ENCODE peak calls at places on chromosomes 3 and 15, in ten cellular contexts. One of them, this sample, is unnamed.

GRCh38 chr3:10187944-10188343 is 23.2 kb downstream of the IRAK2 start:
- DNase-seq in PC-3: no peak
- DNase-seq in breast epithelium: no peak
- DNase-seq in adrenal gland: no peak
- DNase-seq in H9: no peak
- DNase-seq in CD8-positive, alpha-beta T cell: no peak
- DNase-seq in iPS DF 6.9: no peak
- DNase-seq in A673: no peak
- DNase-seq in AG04450: no peak
- DNase-seq in GM23248: no peak
- DNase-seq in this sample: no peak

GRCh38 chr3:142705256-142705655 is 18.6 kb upstream of the TRPC1 start:
- DNase-seq in breast epithelium: no peak
- DNase-seq in CD8-positive, alpha-beta T cell: no peak
- DNase-seq in A673: no peak
- DNase-seq in AG04450: no peak
- DNase-seq in H9: no peak
- DNase-seq in GM23248: peak; percentile 19
- DNase-seq in PC-3: no peak
- DNase-seq in iPS DF 6.9: no peak
- DNase-seq in adrenal gland: no peak
- DNase-seq in this sample: no peak

GRCh38 chr3:170768334-170768801 is 101.6 kb downstream of the RPL22L1 start:
- DNase-seq in adrenal gland: no peak
- DNase-seq in H9: no peak
- DNase-seq in PC-3: no peak
- DNase-seq in iPS DF 6.9: no peak
- DNase-seq in A673: no peak
- DNase-seq in CD8-positive, alpha-beta T cell: no peak
- DNase-seq in GM23248: peak; percentile 58
- DNase-seq in breast epithelium: no peak
- DNase-seq in AG04450: no peak
- DNase-seq in this sample: peak; percentile 17

GRCh38 chr15:95464091-95464888 is 866.2 kb upstream of the NR2F2 start:
- DNase-seq in H9: no peak
- DNase-seq in breast epithelium: no peak
- DNase-seq in A673: no peak
- DNase-seq in PC-3: no peak
- DNase-seq in CD8-positive, alpha-beta T cell: no peak
- DNase-seq in GM23248: no peak
- DNase-seq in iPS DF 6.9: no peak
- DNase-seq in AG04450: no peak
- DNase-seq in adrenal gland: peak; percentile 58
- DNase-seq in this sample: no peak

GRCh38 chr3:48990636-48991421 is 788 bp downstream of the P4HTM start:
- DNase-seq in adrenal gland: peak; percentile 40
- DNase-seq in CD8-positive, alpha-beta T cell: no peak
- DNase-seq in breast epithelium: no peak
- DNase-seq in PC-3: peak; percentile 23
- DNase-seq in A673: no peak
- DNase-seq in AG04450: no peak
- DNase-seq in GM23248: peak; percentile 56
- DNase-seq in H9: peak; percentile 63
- DNase-seq in iPS DF 6.9: no peak
- DNase-seq in this sample: no peak

GRCh38 chr3:112675943-112676530 is 35.1 kb upstream of the CCDC80 start:
- DNase-seq in iPS DF 6.9: no peak
- DNase-seq in adrenal gland: no peak
- DNase-seq in A673: no peak
- DNase-seq in AG04450: no peak
- DNase-seq in breast epithelium: no peak
- DNase-seq in H9: no peak
- DNase-seq in CD8-positive, alpha-beta T cell: no peak
- DNase-seq in PC-3: no peak
- DNase-seq in GM23248: no peak
- DNase-seq in this sample: no peak

GRCh38 chr3:50122661-50123391 is 32.3 kb upstream of the SEMA3F start:
- DNase-seq in A673: no peak
- DNase-seq in H9: no peak
- DNase-seq in CD8-positive, alpha-beta T cell: no peak
- DNase-seq in adrenal gland: no peak
- DNase-seq in GM23248: peak; percentile 28
- DNase-seq in PC-3: no peak
- DNase-seq in iPS DF 6.9: no peak
- DNase-seq in AG04450: no peak
- DNase-seq in breast epithelium: peak; percentile 49
- DNase-seq in this sample: no peak

GRCh38 chr15:51576911-51577500 is 45.6 kb downstream of the DMXL2 start:
- DNase-seq in iPS DF 6.9: no peak
- DNase-seq in breast epithelium: no peak
- DNase-seq in CD8-positive, alpha-beta T cell: no peak
- DNase-seq in A673: peak; percentile 24
- DNase-seq in AG04450: no peak
- DNase-seq in PC-3: peak; percentile 54
- DNase-seq in H9: no peak
- DNase-seq in GM23248: peak; percentile 67
- DNase-seq in adrenal gland: no peak
- DNase-seq in this sample: no peak

GRCh38 chr3:63809607-63810006 is 9.5 kb upstream of the C3orf49 start:
- DNase-seq in PC-3: peak; percentile 54
- DNase-seq in breast epithelium: no peak
- DNase-seq in H9: no peak
- DNase-seq in AG04450: no peak
- DNase-seq in CD8-positive, alpha-beta T cell: no peak
- DNase-seq in adrenal gland: no peak
- DNase-seq in A673: peak; percentile 19
- DNase-seq in iPS DF 6.9: no peak
- DNase-seq in GM23248: peak; percentile 19
- DNase-seq in this sample: no peak

GRCh38 chr15:70258369-70259029 is 160.8 kb upstream of the TLE3 start:
- DNase-seq in PC-3: no peak
- DNase-seq in A673: no peak
- DNase-seq in AG04450: no peak
- DNase-seq in breast epithelium: no peak
- DNase-seq in iPS DF 6.9: no peak
- DNase-seq in CD8-positive, alpha-beta T cell: peak; percentile 54
- DNase-seq in GM23248: peak; percentile 46
- DNase-seq in H9: no peak
- DNase-seq in adrenal gland: no peak
- DNase-seq in this sample: no peak

GRCh38 chr3:94185753-94186152 is 122.9 kb downstream of the NSUN3 start:
- DNase-seq in A673: no peak
- DNase-seq in PC-3: peak; percentile 56
- DNase-seq in GM23248: peak; percentile 7
- DNase-seq in H9: no peak
- DNase-seq in breast epithelium: no peak
- DNase-seq in AG04450: no peak
- DNase-seq in adrenal gland: no peak
- DNase-seq in CD8-positive, alpha-beta T cell: no peak
- DNase-seq in iPS DF 6.9: no peak
- DNase-seq in this sample: no peak

DNA sequence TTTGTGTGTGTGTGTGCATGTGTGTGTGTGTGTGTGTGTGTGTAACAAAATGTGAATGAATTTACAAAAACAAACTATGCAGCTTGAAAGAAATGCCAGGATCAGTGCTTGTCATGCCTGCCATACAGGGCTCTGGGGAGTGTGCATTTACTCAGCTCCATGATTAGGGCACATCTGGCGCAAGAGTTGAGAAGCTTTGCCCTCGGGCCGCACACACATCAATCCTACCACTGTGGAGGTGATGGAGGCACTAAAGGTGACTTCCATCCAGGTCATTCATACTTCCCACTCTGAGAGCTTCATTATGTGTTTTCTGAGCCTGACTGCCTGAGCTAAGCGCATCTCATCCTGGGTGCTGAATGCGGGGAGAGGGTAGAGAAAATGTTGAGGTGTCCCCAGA is 72.0 kb upstream of the ZBED2 start:
- DNase-seq in iPS DF 6.9: no peak
- DNase-seq in PC-3: no peak
- DNase-seq in AG04450: no peak
- DNase-seq in breast epithelium: no peak
- DNase-seq in GM23248: no peak
- DNase-seq in H9: no peak
- DNase-seq in A673: no peak
- DNase-seq in adrenal gland: no peak
- DNase-seq in CD8-positive, alpha-beta T cell: no peak
- DNase-seq in this sample: no peak
- H3K27ac ChIP-seq in iPS DF 6.9: no peak overlapping the region
- H3K27ac ChIP-seq in PC-3: no peak overlapping the region
- H3K27ac ChIP-seq in AG04450: no peak overlapping the region
- H3K27ac ChIP-seq in breast epithelium: no peak overlapping the region
- H3K27ac ChIP-seq in GM23248: no peak overlapping the region
- H3K27ac ChIP-seq in H9: no peak overlapping the region
- H3K27ac ChIP-seq in A673: no peak overlapping the region
- H3K27ac ChIP-seq in adrenal gland: no peak overlapping the region
- H3K27ac ChIP-seq in CD8-positive, alpha-beta T cell: peak overlapping the region; percentile 64
- H3K27ac ChIP-seq in this sample: no peak overlapping the region

DNA sequence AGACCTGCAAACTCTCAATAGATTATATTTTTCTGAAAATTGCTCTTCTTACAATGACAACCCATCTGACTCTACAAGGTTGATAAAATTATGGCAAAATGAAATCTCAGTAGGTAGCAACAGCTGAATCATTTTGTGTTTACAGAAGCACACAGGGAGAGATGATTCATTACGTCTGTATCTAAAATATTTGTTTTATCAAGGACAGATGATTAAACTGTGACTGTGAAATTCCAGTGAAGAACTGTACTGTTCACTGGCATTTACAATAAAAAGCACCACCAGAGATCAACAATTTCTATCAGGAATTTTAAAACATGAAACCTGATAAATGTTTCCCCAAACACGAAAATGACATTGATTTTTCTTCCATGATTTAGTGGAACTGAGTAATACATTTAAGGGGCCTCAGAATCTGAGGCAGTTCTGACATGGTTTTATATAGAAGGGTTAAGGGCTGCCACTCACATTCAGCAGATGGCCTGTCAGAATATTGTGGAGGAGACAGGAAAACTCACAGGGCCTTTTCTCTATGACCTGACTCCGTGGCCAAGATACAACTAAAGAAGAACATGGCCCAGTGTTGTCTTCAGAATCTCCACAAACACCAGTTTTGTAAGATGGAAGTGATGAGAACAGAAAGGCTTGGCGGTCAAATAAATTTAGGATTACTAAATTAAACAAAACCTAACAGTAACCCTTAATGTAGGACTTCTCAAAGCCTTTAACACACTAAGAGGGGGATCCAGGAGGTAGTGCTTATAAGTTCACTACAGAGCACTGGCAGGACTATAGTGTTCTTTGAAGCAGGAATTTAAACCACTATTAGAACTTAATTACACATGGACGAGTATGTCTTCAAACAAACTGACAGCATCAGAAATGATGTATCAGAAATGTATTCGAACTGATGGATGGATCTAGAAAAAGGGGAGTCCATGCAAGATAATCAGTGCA is 25.9 kb downstream of the RAD18 start:
- DNase-seq in GM23248: peak; percentile 91
- DNase-seq in iPS DF 6.9: no peak
- DNase-seq in CD8-positive, alpha-beta T cell: no peak
- DNase-seq in H9: no peak
- DNase-seq in breast epithelium: no peak
- DNase-seq in PC-3: peak; percentile 92
- DNase-seq in adrenal gland: no peak
- DNase-seq in A673: no peak
- DNase-seq in AG04450: peak; percentile 52
- DNase-seq in this sample: no peak
- H3K27ac ChIP-seq in GM23248: peak overlapping the region; percentile 87
- H3K27ac ChIP-seq in iPS DF 6.9: no peak overlapping the region
- H3K27ac ChIP-seq in CD8-positive, alpha-beta T cell: no peak overlapping the region
- H3K27ac ChIP-seq in H9: no peak overlapping the region
- H3K27ac ChIP-seq in breast epithelium: no peak overlapping the region
- H3K27ac ChIP-seq in PC-3: peak overlapping the region; percentile 81
- H3K27ac ChIP-seq in adrenal gland: peak overlapping the region; percentile 44
- H3K27ac ChIP-seq in A673: no peak overlapping the region
- H3K27ac ChIP-seq in AG04450: peak overlapping the region; percentile 77
- H3K27ac ChIP-seq in this sample: no peak overlapping the region

DNA sequence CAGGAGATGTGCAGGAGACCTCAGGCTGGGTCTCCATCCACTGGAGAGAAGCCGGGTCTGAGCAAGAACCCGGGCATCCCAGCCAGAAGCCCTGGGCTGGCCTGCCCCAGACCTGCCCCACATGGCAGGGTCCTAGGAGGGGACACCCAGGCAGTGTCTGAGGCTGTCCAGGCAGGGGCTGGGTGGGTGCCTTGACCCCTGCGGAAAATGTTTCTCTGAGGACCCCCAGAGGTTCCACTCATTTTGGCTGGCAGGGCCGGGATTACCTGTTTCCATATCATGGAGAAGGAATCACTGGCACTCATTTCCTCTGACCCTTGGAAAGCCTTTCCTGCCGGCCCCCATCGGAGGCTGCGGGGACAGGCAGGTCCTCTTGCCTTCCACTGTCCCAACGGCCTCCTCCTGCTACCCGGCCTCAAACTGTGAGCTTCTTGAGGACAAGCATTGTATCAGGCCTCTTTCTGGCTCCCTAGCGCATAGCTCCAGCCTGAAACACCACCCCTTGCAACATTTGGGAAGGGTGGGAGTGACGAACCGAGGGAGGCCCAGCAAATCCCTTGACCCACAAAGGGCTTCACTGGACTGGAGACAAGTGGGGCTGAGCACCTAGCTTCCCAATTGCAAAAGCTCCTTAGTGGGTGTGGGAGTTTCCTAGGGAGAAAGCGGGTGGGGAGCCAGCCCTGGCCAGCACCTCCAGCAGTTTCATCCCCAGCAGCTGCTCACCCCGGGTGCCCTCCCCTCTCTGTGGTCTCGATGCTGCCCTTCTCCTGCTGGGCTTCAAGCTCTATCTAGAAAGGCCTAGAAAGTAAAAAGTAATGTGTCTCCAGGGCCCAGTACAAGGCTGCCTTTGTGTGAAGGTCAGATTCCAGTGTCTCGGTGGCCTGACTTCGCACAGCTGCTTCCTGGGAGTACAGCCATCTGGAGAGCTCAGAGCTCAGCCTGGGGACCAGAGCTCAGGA is 29.7 kb downstream of the ACSBG1 start:
- DNase-seq in H9: peak; percentile 21
- DNase-seq in A673: no peak
- DNase-seq in iPS DF 6.9: no peak
- DNase-seq in adrenal gland: peak; percentile 66
- DNase-seq in AG04450: no peak
- DNase-seq in breast epithelium: no peak
- DNase-seq in PC-3: no peak
- DNase-seq in CD8-positive, alpha-beta T cell: no peak
- DNase-seq in GM23248: no peak
- DNase-seq in this sample: peak; percentile 38
- H3K27ac ChIP-seq in H9: no peak overlapping the region
- H3K27ac ChIP-seq in A673: no peak overlapping the region
- H3K27ac ChIP-seq in iPS DF 6.9: no peak overlapping the region
- H3K27ac ChIP-seq in adrenal gland: no peak overlapping the region
- H3K27ac ChIP-seq in AG04450: no peak overlapping the region
- H3K27ac ChIP-seq in breast epithelium: no peak overlapping the region
- H3K27ac ChIP-seq in PC-3: no peak overlapping the region
- H3K27ac ChIP-seq in CD8-positive, alpha-beta T cell: no peak overlapping the region
- H3K27ac ChIP-seq in GM23248: no peak overlapping the region
- H3K27ac ChIP-seq in this sample: peak overlapping the region; percentile 96

DNA sequence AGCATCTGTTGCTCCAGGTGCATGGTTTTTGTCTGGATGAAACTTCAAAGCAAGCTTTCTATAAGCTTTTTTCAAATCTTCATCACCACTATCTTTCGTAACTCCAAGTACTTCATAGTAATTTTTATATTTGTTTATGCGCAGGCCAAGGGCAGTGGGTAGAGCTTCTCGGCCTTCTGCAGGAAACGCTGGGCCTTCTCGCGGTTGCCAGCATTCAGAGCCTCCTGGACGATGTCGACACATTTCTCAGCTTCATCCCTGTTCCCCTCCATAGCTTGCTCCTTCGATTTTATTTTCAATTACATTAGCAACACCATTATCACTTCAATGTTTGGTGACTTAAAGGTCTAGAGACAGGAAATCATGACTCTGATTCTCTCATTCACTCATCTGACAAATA is 20.2 kb downstream of the DENND4A start:
- DNase-seq in CD8-positive, alpha-beta T cell: no peak
- DNase-seq in iPS DF 6.9: no peak
- DNase-seq in GM23248: no peak
- DNase-seq in A673: no peak
- DNase-seq in breast epithelium: no peak
- DNase-seq in adrenal gland: no peak
- DNase-seq in PC-3: no peak
- DNase-seq in AG04450: no peak
- DNase-seq in H9: no peak
- DNase-seq in this sample: no peak
- H3K27ac ChIP-seq in CD8-positive, alpha-beta T cell: no peak overlapping the region
- H3K27ac ChIP-seq in iPS DF 6.9: no peak overlapping the region
- H3K27ac ChIP-seq in GM23248: no peak overlapping the region
- H3K27ac ChIP-seq in A673: no peak overlapping the region
- H3K27ac ChIP-seq in breast epithelium: no peak overlapping the region
- H3K27ac ChIP-seq in adrenal gland: no peak overlapping the region
- H3K27ac ChIP-seq in PC-3: no peak overlapping the region
- H3K27ac ChIP-seq in AG04450: no peak overlapping the region
- H3K27ac ChIP-seq in H9: no peak overlapping the region
- H3K27ac ChIP-seq in this sample: no peak overlapping the region

This sample was measured in caudate nucleus.